ENCODE peak calls at places on chromosomes 16 and 17, in seven cellular contexts. P is lower lobe of right lung; E is neural progenitor cell; S is Karpas-422; A is effector memory CD4-positive, alpha-beta T cell; R is cardiac muscle cell; C is breast epithelium. V is an unnamed sample. For H3K4me1, the result is how much of the 10 kb centered on the place peaks cover.

GRCh38 chr17:16215002-16215272 is 397 bp downstream of the NCOR1 start:
- DNase-seq in R (peak), A (no peak), P (peak), C (no peak), S (no peak), E (peak), V (no peak)

GRCh38 chr16:84314373-84314772 is 19.7 kb downstream of the WFDC1 start:
- DNase-seq in P (no peak), C (no peak), R (no peak), E (no peak), A (no peak), S (peak), V (no peak)

GRCh38 chr16:70478912-70479341 is 24.5 kb downstream of the FCSK start:
- DNase-seq in S (no peak), A (no peak), R (peak), C (no peak), E (no peak), P (peak), V (no peak)

GRCh38 chr17:7238418-7239090 is 703 bp downstream of the PHF23 start:
- DNase-seq in P (no peak), S (peak), A (no peak), E (peak), R (peak), C (no peak), V (no peak)

GRCh38 chr16:23148513-23149266 is 562 bp downstream of the USP31 start:
- DNase-seq in A (peak), S (peak), C (peak), P (peak), E (peak), R (peak), V (no peak)

GRCh38 chr17:79690988-79691836 is 39.5 kb upstream of the ENPP7 start:
- DNase-seq in E (no peak), A (no peak), R (no peak), C (no peak), P (no peak), S (no peak), V (no peak)

GRCh38 chr16:52558448-52558847 is 11.5 kb upstream of the TOX3 start:
- DNase-seq in R (no peak), E (no peak), S (no peak), P (no peak), C (no peak), A (no peak), V (no peak)

GRCh38 chr16:70804153-70804728 is 3.3 kb upstream of the VAC14 start:
- DNase-seq in E (no peak), P (no peak), C (no peak), S (no peak), R (peak), A (no peak), V (no peak)

GRCh38 chr16:15041260-15042011 is 14.4 kb downstream of the NTAN1 start:
- DNase-seq in E (peak), S (no peak), A (no peak), C (peak), P (peak), R (peak), V (no peak)

GRCh38 chr16:88192601-88193000 is 190.2 kb upstream of the ZNF469 start:
- DNase-seq in E (no peak), R (no peak), A (no peak), C (no peak), S (no peak), P (no peak), V (no peak)

GRCh38 chr16:86457621-86458456 is 52.5 kb upstream of the FOXF1 start:
- DNase-seq in S (no peak), E (no peak), R (peak), P (no peak), A (no peak), C (no peak), V (no peak)

GRCh38 chr16:85137323-85138072 is 25.2 kb upstream of the CIBAR2 start:
- DNase-seq in E (peak), S (peak), C (peak), R (peak), P (peak), A (no peak), V (no peak)

GRCh38 chr16:7086842-7087616 is 245.6 kb upstream of the RBFOX1 start:
- DNase-seq in R (no peak), E (peak), C (no peak), S (no peak), A (no peak), P (no peak), V (peak)

GRCh38 chr17:2904135-2904534 is 107.9 kb downstream of the RAP1GAP2 start:
- DNase-seq in P (peak), R (peak), A (no peak), S (peak), C (peak), E (peak), V (no peak)

GRCh38 chr16:29992371-29992967 is 2.9 kb downstream of the HIRIP3 start:
- DNase-seq in S (no peak), R (peak), A (no peak), C (no peak), E (no peak), P (no peak), V (no peak)

GRCh38 chr17:16464001-16464640 is 27.9 kb downstream of the LRRC75A start:
- DNase-seq in S (no peak), R (no peak), E (no peak), C (no peak), A (no peak), P (no peak), V (no peak)

GRCh38 chr17:80773243-80773991 is 218.2 kb upstream of the CHMP6 start:
- DNase-seq in C (no peak), S (peak), E (peak), A (no peak), P (no peak), R (no peak), V (no peak)

GRCh38 chr17:41731836-41732235 is 2.6 kb downstream of the HAP1 start:
- DNase-seq in P (no peak), E (no peak), A (no peak), R (no peak), S (no peak), C (no peak), V (no peak)

GRCh38 chr16:51624083-51624775 is 473.2 kb upstream of the SALL1 start:
- DNase-seq in C (no peak), S (no peak), P (no peak), E (no peak), R (no peak), A (no peak), V (no peak)

GRCh38 chr16:65070831-65071230 is 51.0 kb downstream of the CDH11 start:
- DNase-seq in A (no peak), S (no peak), E (no peak), C (peak), R (peak), P (no peak), V (no peak)

GRCh38 chr17:55300479-55301290 is 35.9 kb downstream of the HLF start:
- DNase-seq in P (no peak), R (no peak), E (no peak), C (no peak), S (no peak), A (no peak), V (no peak)

GRCh38 chr16:17026600-17027242 is 444.0 kb downstream of the XYLT1 start:
- DNase-seq in A (no peak), C (no peak), R (no peak), P (no peak), E (no peak), S (no peak), V (no peak)

GRCh38 chr16:17024514-17024913 is 446.2 kb downstream of the XYLT1 start:
- DNase-seq in S (no peak), A (no peak), E (no peak), P (no peak), C (no peak), R (no peak), V (no peak)

GRCh38 chr16:17029602-17030350 is 441.0 kb downstream of the XYLT1 start:
- DNase-seq in P (no peak), E (no peak), A (no peak), S (no peak), R (no peak), C (no peak), V (no peak)

GRCh38 chr16:17023606-17024005 is 447.2 kb downstream of the XYLT1 start:
- DNase-seq in P (no peak), A (no peak), R (no peak), E (no peak), S (no peak), C (no peak), V (no peak)

GRCh38 chr16:17027488-17028129 is 443.2 kb downstream of the XYLT1 start:
- DNase-seq in P (no peak), R (no peak), C (no peak), A (no peak), S (no peak), E (no peak), V (no peak)
- H3K4me3 ChIP-seq in P (no peak), R (no peak), C (no peak), A (no peak), S (no peak), E (no peak), V (no peak)

DNA sequence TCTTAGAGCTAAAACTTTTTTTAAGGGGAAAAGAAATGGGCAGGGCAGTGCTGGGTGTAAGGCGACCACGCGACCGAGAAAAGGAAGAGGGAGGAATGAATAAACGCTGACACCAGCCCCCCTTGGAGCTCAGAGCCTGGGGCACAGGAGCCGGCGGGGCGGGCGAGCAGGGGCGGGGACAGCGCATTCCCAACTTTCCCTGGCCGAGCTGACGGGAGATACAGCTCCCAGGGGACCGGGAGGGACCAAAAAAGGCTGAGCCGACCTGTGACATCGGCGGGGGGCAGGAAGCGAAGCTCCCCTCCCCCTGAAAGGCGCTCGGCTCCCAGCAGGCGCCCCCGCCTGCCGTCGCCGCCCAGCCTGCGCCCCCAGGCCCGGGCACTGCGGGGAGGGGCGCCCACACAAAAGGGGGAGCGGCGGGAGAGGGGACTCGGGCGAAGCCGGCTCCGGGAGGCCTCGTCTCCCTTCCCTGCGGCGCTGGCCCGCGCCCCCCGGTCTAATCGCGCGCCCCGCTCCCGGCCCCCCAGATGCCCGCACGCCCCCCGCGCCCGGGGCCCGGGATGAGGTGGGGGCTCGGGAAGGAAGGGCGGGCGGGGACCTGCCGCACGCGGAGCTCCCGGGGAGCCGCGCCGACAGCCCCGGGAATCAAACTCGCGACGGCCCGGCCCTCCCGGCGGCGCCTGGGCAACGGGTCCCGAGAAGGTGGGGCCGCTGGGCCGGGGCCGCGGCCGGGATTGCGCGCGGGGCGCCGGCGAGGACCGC is 610 bp downstream of the CUEDC1 start:
- DNase-seq in C (no peak), A (no peak), P (peak), S (no peak), R (peak), E (peak), V (no peak)
- H3K4me1 ChIP-seq in C (under half), A (under half), P (half or more), S (under half), R (under half), E (under half), V (under half)

GRCh38 chr17:82225368-82226029 is 3.3 kb upstream of the SLC16A3 start:
- DNase-seq in R (no peak), E (peak), S (no peak), C (no peak), A (no peak), P (peak), V (no peak)

GRCh38 chr17:82228278-82228841 is 482 bp upstream of the SLC16A3 start:
- DNase-seq in A (peak), P (peak), E (peak), S (no peak), C (no peak), R (peak), V (no peak)

GRCh38 chr17:82226170-82226808 is 2.6 kb upstream of the SLC16A3 start:
- DNase-seq in C (no peak), E (no peak), S (no peak), A (no peak), R (no peak), P (no peak), V (no peak)

GRCh38 chr17:82227629-82228277 is 1.1 kb upstream of the SLC16A3 start:
- DNase-seq in P (no peak), E (no peak), A (no peak), R (no peak), S (no peak), C (no peak), V (no peak)

GRCh38 chr17:82226809-82227628 is 1.8 kb upstream of the SLC16A3 start:
- DNase-seq in R (no peak), A (no peak), E (no peak), S (no peak), P (no peak), C (no peak), V (no peak)
- H3K27ac ChIP-seq in R (no peak), A (no peak), E (no peak), S (no peak), P (no peak), C (no peak), V (no peak)

GRCh38 chr17:38511126-38512108 is 83.2 kb downstream of the ARHGAP23 start:
- DNase-seq in E (no peak), A (no peak), S (no peak), C (no peak), P (no peak), R (peak), V (no peak)

GRCh38 chr17:38509772-38510423 is 81.6 kb downstream of the ARHGAP23 start:
- DNase-seq in R (peak), E (no peak), A (no peak), C (no peak), S (no peak), P (no peak), V (no peak)

GRCh38 chr17:38509008-38509771 is 80.9 kb downstream of the ARHGAP23 start:
- DNase-seq in E (peak), A (peak), C (peak), S (peak), R (peak), P (peak), V (no peak)

GRCh38 chr17:38512473-38513058 is 84.3 kb downstream of the ARHGAP23 start:
- DNase-seq in A (no peak), R (no peak), C (no peak), E (peak), S (no peak), P (no peak), V (no peak)

GRCh38 chr17:38510424-38511125 is 82.3 kb downstream of the ARHGAP23 start:
- DNase-seq in A (no peak), P (no peak), R (peak), E (peak), S (no peak), C (no peak), V (no peak)
- H3K4me3 ChIP-seq in A (no peak), P (no peak), R (peak), E (peak), S (no peak), C (no peak), V (peak)

DNA sequence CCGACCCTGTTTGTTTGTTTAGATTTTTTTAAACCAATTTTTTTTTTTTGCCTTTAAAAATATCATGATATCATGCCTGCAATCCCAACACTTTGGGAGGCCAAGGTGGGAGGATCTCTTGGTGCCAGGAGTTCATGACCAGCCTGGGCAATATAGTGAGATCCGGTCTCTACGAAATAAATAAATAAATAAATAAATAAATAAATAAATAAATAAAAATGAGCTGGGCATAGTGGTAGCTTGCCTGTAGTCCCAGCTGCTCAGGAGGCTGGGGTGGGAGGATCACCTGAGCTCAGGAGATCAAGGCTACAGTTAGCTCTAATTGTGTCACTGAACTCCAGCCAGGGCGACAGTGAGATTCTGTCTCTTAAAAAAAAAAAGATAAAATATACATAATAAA is 8.1 kb upstream of the IGF2BP1 start:
- DNase-seq in C (no peak), P (no peak), A (no peak), S (no peak), E (no peak), R (no peak), V (no peak)
- H3K4me1 ChIP-seq in C (under half), P (under half), A (under half), S (under half), E (under half), R (under half), V (under half)

GRCh38 chr17:64399767-64400156 is 9.1 kb upstream of the PECAM1 start:
- DNase-seq in C (no peak), P (no peak), A (no peak), E (no peak), S (no peak), R (no peak), V (no peak)

GRCh38 chr17:64400644-64401043 is 10.0 kb upstream of the PECAM1 start:
- DNase-seq in C (no peak), P (no peak), R (no peak), S (no peak), E (no peak), A (no peak), V (no peak)

GRCh38 chr17:64401244-64401860 is 10.7 kb upstream of the PECAM1 start:
- DNase-seq in A (no peak), R (no peak), E (no peak), P (no peak), C (no peak), S (no peak), V (no peak)

GRCh38 chr17:64398330-64398729 is 7.7 kb upstream of the PECAM1 start:
- DNase-seq in S (no peak), E (no peak), A (no peak), P (no peak), C (no peak), R (no peak), V (no peak)

GRCh38 chr17:64399071-64399766 is 8.6 kb upstream of the PECAM1 start:
- DNase-seq in P (no peak), E (no peak), C (no peak), R (no peak), S (no peak), A (no peak), V (no peak)
- H3K27ac ChIP-seq in P (no peak), E (no peak), C (no peak), R (no peak), S (no peak), A (no peak), V (no peak)

DNA sequence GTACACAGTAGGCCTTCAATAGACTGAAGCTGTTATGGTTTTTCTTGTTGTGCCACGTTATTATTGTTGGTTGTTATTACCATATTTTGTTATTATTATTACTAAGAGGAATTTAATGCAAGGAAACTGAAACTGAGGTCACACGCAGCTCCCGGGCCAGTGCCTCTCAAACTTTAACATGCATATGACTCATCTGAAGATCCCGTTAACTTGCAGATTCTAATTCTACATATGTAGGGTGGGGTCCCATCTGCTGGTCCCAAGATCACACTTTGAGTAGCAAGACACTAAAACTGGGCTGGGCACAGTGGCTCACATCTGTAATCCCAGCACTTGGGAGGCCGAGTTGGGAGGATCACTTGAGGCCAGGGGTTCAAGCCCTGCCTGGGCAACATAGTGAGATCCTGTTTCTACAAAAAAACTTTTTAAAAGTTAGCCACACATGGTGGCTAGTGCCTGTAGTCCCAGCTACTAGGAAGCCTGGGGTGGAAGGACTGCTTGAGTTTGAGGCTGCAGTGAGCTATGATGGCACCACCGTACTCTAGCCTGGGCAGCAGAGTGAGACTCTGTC is 904 bp downstream of the ACSM5 start:
- DNase-seq in A (no peak), R (peak), C (no peak), P (no peak), E (no peak), S (no peak), V (no peak)
- H3K4me3 ChIP-seq in A (no peak), R (no peak), C (peak), P (no peak), E (no peak), S (no peak), V (no peak)

GRCh38 chr17:40115101-40115436 is 6.7 kb upstream of the MSL1 start:
- DNase-seq in R (no peak), C (no peak), A (no peak), E (no peak), P (no peak), S (no peak), V (no peak)

GRCh38 chr17:40113110-40113960 is 8.4 kb upstream of the MSL1 start:
- DNase-seq in S (peak), E (peak), A (peak), R (peak), P (peak), C (peak), V (no peak)

GRCh38 chr17:40112191-40112590 is 9.6 kb upstream of the MSL1 start:
- DNase-seq in A (no peak), R (no peak), S (no peak), E (no peak), C (peak), P (no peak), V (no peak)

GRCh38 chr17:40112718-40113109 is 9.1 kb upstream of the MSL1 start:
- DNase-seq in R (no peak), P (no peak), S (no peak), C (peak), E (no peak), A (no peak), V (no peak)

DNA sequence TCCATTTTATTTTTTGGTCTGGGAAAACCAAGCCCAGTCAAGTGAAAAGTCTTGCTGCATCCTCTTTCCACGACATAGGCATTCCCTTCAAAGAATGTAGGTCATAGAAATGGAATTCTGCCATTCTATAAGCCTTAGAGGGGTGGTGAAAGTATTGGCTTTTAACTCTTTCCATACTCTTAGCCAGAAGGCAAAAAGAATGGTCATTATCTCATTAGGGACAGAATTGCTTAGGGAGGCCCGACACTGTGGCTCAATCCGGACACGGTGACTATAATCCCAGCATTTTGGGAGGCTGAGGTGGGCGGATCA is 7.9 kb upstream of the MSL1 start:
- DNase-seq in A (no peak), P (no peak), S (no peak), C (no peak), E (no peak), R (peak), V (no peak)
- H3K4me1 ChIP-seq in A (under half), P (half or more), S (under half), C (under half), E (under half), R (under half), V (under half)

GRCh38 chr17:63435681-63436522 is 10.2 kb downstream of the CYB561 start:
- DNase-seq in A (no peak), E (no peak), R (no peak), S (peak), P (no peak), C (peak), V (no peak)
- H3K27ac ChIP-seq in A (peak), E (no peak), R (no peak), S (no peak), P (peak), C (peak), V (no peak)